ENCODE peak calls at places on chromosomes 2 and 18, in ten cellular contexts. E is esophagus squamous epithelium, W is PC-9, Z is RWPE1, U is Peyer's patch, H is cardiac muscle cell, F is astrocyte, R is neural progenitor cell, O is psoas muscle, M is pancreas. N is an unnamed sample.

GRCh38 chr18:60739212-60739611 is 366.6 kb upstream of the MC4R start:
- DNase-seq in E (no peak), W (no peak), Z (no peak), U (no peak), H (no peak), F (no peak), R (peak; percentile 15), O (peak; percentile 29), M (no peak), N (no peak)

GRCh38 chr2:75500633-75501032 is 60.1 kb downstream of the EVA1A start:
- DNase-seq in E (no peak), W (no peak), Z (peak; percentile 12), U (no peak), H (no peak), F (peak; percentile 39), R (no peak), O (no peak), M (no peak), N (no peak)

GRCh38 chr18:33826151-33826550 is 248.1 kb downstream of the ASXL3 start:
- DNase-seq in E (no peak), W (no peak), Z (no peak), U (no peak), H (no peak), F (no peak), R (no peak), O (no peak), M (no peak), N (no peak)

GRCh38 chr2:166375205-166375735 is 474 bp downstream of the SCN9A start:
- DNase-seq in E (no peak), W (no peak), Z (peak; percentile 2), U (no peak), H (no peak), F (peak; percentile 27), R (peak; percentile 15), O (no peak), M (no peak), N (no peak)

GRCh38 chr18:55124078-55124477 is 164.8 kb upstream of the CCDC68 start:
- DNase-seq in E (no peak), W (no peak), Z (no peak), U (no peak), H (no peak), F (peak; percentile 69), R (no peak), O (no peak), M (no peak), N (no peak)

GRCh38 chr2:70133521-70134348 is 46.5 kb downstream of the PCBP1 start:
- DNase-seq in E (no peak), W (no peak), Z (no peak), U (no peak), H (no peak), F (peak; percentile 93), R (no peak), O (no peak), M (no peak), N (no peak)

GRCh38 chr2:143217512-143218136 is 88.4 kb downstream of the ARHGAP15 start:
- DNase-seq in E (no peak), W (no peak), Z (no peak), U (no peak), H (no peak), F (no peak), R (no peak), O (no peak), M (no peak), N (no peak)

GRCh38 chr2:46269545-46270273 is 27.5 kb upstream of the EPAS1 start:
- DNase-seq in E (no peak), W (no peak), Z (no peak), U (no peak), H (no peak), F (peak; percentile 89), R (no peak), O (no peak), M (no peak), N (no peak)

GRCh38 chr18:58412844-58413666 is 215.8 kb downstream of the ALPK2 start:
- DNase-seq in E (no peak), W (no peak), Z (no peak), U (no peak), H (no peak), F (no peak), R (no peak), O (no peak), M (no peak), N (no peak)

GRCh38 chr2:15313657-15314056 is 247.5 kb downstream of the NBAS start:
- DNase-seq in E (no peak), W (no peak), Z (peak; percentile 30), U (no peak), H (no peak), F (peak; percentile 77), R (no peak), O (no peak), M (no peak), N (no peak)

GRCh38 chr18:34509163-34509562 is 200.9 kb upstream of the DTNA start:
- DNase-seq in E (no peak), W (no peak), Z (no peak), U (no peak), H (no peak), F (no peak), R (no peak), O (no peak), M (no peak), N (no peak)

GRCh38 chr2:178229927-178230326 is 35.6 kb downstream of the OSBPL6 start:
- DNase-seq in E (no peak), W (no peak), Z (no peak), U (no peak), H (no peak), F (no peak), R (no peak), O (no peak), M (no peak), N (no peak)

GRCh38 chr2:178233428-178233827 is 39.1 kb downstream of the OSBPL6 start:
- DNase-seq in E (no peak), W (no peak), Z (peak; percentile 59), U (no peak), H (no peak), F (no peak), R (no peak), O (no peak), M (no peak), N (no peak)

GRCh38 chr2:178234648-178235047 is 40.3 kb downstream of the OSBPL6 start:
- DNase-seq in E (no peak), W (no peak), Z (peak; percentile 61), U (no peak), H (no peak), F (peak; percentile 33), R (no peak), O (no peak), M (no peak), N (no peak)

GRCh38 chr2:178227187-178227586 is 32.9 kb downstream of the OSBPL6 start:
- DNase-seq in E (no peak), W (no peak), Z (peak; percentile 21), U (no peak), H (no peak), F (peak; percentile 67), R (no peak), O (no peak), M (no peak), N (no peak)

DNA sequence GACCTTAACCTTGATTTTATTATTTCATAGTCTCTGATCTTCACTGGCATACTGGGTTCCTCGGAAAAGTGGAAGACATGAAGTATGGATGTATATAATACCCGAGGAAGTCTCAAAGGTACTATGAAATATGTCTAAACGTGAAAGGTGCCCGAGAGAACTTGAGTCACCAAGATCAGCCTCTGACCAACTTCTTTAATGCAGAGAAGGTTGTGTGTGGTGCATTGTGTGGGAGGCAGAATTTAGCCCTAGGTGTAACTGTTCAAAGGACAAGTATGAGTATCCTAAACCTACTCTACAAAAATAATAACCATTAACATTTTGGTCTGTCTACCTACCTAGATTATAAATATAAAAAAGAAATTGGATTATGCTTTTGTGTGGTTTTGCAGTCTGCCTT is 36.1 kb downstream of the OSBPL6 start:
- DNase-seq in E (no peak), W (no peak), Z (no peak), U (no peak), H (no peak), F (no peak), R (no peak), O (no peak), M (no peak), N (no peak)
- H3K27ac ChIP-seq in E (no peak overlapping the region), W (no peak overlapping the region), Z (no peak overlapping the region), U (no peak overlapping the region), H (no peak overlapping the region), F (no peak overlapping the region), R (no peak overlapping the region), O (no peak overlapping the region), M (no peak overlapping the region), N (no peak overlapping the region)

GRCh38 chr18:24023185-24023814 is 8.7 kb downstream of the TTC39C start:
- DNase-seq in E (no peak), W (peak; percentile 73), Z (no peak), U (no peak), H (no peak), F (no peak), R (peak; percentile 53), O (no peak), M (no peak), N (no peak)
- TF ChIP-seq CTCF in E (no peak), W (peak; percentile 55), Z (no peak), U (no peak), H (no peak), F (no peak), R (peak; percentile 45), O (no peak), M (no peak), N (no peak)

DNA sequence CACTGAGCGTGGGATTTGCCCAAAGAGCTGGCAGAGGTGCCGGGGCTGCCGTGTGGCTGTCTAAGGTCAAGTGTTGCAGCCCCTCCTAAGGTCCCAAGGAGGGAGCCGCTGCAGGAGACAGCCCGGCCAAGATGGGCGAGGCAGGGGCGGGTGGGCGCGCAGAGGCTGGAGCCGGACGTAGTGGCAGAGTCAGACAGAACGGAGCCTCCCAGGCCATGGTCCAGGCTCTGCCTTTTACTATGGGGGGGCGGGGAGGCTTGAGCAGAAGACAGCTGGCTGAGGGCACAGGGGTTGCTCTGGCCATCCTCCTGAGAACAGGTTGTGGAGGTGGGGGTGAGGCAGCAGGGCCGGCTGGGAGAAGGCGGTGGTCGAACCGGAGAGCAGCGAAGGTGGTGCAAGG is 27.5 kb upstream of the PRLH start:
- DNase-seq in E (no peak), W (no peak), Z (no peak), U (no peak), H (no peak), F (no peak), R (no peak), O (no peak), M (no peak), N (no peak)
- H3K27ac ChIP-seq in E (no peak overlapping the region), W (no peak overlapping the region), Z (peak overlapping the region; percentile 10), U (no peak overlapping the region), H (no peak overlapping the region), F (no peak overlapping the region), R (no peak overlapping the region), O (no peak overlapping the region), M (no peak overlapping the region), N (no peak overlapping the region)

DNA sequence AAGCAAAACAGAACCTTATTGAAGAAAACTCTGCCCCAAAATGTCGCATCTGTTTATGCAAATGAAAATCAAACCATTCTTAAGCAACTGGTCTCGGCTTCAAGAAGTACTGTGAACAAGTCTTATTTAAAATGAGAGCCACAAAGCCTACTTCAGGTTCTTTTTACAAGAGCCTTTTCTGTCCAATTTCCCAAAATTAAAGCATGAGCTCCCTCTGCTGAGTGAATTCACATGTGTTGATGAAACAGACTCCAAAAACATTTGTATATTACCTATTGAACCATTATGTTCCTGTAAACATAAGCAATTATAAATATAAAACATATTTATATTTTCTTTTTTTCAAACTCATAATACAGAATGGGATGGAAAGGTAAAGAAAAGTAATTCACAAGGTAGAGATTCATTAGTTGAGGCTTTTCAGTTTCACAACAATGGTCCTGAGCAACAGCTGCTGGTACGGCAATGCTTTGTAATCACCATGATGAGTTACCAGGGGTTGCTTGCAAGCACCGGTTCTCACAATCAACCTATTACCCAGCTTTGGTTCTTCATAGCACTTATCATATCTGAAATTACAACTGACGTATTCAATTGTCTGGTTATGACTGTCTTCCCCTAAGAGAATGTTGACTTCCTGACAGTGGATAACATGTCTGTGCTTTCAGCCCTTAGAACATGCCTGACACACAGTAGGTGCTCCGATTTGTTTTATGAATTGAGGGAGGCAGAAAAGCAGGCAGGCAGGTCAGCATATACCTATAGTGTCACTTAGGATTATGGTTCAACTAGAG is 108.4 kb upstream of the BZW1 start:
- DNase-seq in E (no peak), W (peak; percentile 27), Z (peak; percentile 46), U (no peak), H (peak; percentile 30), F (peak; percentile 49), R (peak; percentile 69), O (no peak), M (peak; percentile 25), N (no peak)
- TF ChIP-seq CTCF in E (peak; percentile 13), W (peak; percentile 81), Z (peak; percentile 49), U (peak; percentile 52), H (peak; percentile 61), F (peak; percentile 68), R (peak; percentile 71), O (peak; percentile 37), M (no peak), N (peak; percentile 49)

N was measured in thoracic aorta.